ENCODE peak calls at places on chromosomes 16 and 17, in eight cellular contexts. L is fibroblast of the aortic adventitia, B is mucosa of descending colon, Z is GM04504, J is naive B cell, I is T-helper 17 cell, K is foreskin keratinocyte, H is IMR-90. U is an unnamed sample.

GRCh38 chr17:77117415-77117814 is 23.4 kb upstream of the SEC14L1 start:
- DNase-seq in L (peak; percentile 65), B (no peak), Z (no peak), I (no peak), J (no peak), K (no peak), H (no peak), U (no peak)

GRCh38 chr17:72772331-72772821 is 320.1 kb downstream of the SLC39A11 start:
- DNase-seq in J (no peak), I (no peak), K (no peak), B (no peak), H (no peak), Z (no peak), L (no peak), U (no peak)

GRCh38 chr16:85171004-85171808 is 58.9 kb upstream of the CIBAR2 start:
- DNase-seq in K (no peak), L (no peak), H (no peak), Z (no peak), I (no peak), B (no peak), J (no peak), U (no peak)

GRCh38 chr17:16879686-16880085 is 92.2 kb downstream of the TNFRSF13B start:
- DNase-seq in K (no peak), I (no peak), Z (no peak), B (no peak), H (no peak), J (no peak), L (no peak), U (no peak)

GRCh38 chr17:9968881-9969280 is 63.8 kb upstream of the RCVRN start:
- DNase-seq in K (no peak), L (no peak), Z (no peak), J (no peak), B (no peak), H (peak; percentile 91), I (no peak), U (peak; percentile 54)

GRCh38 chr17:45149669-45150603 is 1.7 kb downstream of the HEXIM1 start:
- DNase-seq in I (no peak), Z (peak; percentile 33), K (no peak), H (peak; percentile 51), B (peak; percentile 80), J (no peak), L (peak; percentile 61), U (peak; percentile 61)

GRCh38 chr17:68832140-68832871 is 122.9 kb downstream of the ABCA8 start:
- DNase-seq in Z (no peak), J (no peak), H (no peak), I (no peak), K (no peak), L (no peak), B (no peak), U (no peak)

GRCh38 chr16:88019847-88020512 is 68.7 kb downstream of the BANP start:
- DNase-seq in J (no peak), L (no peak), Z (no peak), I (no peak), K (no peak), B (no peak), H (no peak), U (no peak)

GRCh38 chr17:49522329-49522890 is 27.3 kb downstream of the NGFR start:
- DNase-seq in J (no peak), I (no peak), L (no peak), B (no peak), Z (no peak), H (no peak), K (no peak), U (no peak)

GRCh38 chr16:85334718-85335583 is 222.7 kb upstream of the CIBAR2 start:
- DNase-seq in I (no peak), Z (no peak), L (no peak), H (no peak), K (no peak), J (no peak), B (peak; percentile 92), U (no peak)

GRCh38 chr17:72789711-72790110 is 302.8 kb downstream of the SLC39A11 start:
- DNase-seq in Z (no peak), L (no peak), J (no peak), K (no peak), B (no peak), I (no peak), H (no peak), U (no peak)

GRCh38 chr17:3602499-3602898 is 6.7 kb downstream of the TRPV1 start:
- DNase-seq in L (peak; percentile 36), K (no peak), B (peak; percentile 27), I (no peak), H (peak; percentile 6), J (peak; percentile 1), Z (no peak), U (no peak)

GRCh38 chr17:63629627-63630026 is 7.4 kb downstream of the MAP3K3 start:
- DNase-seq in B (no peak), J (no peak), L (peak; percentile 20), Z (no peak), I (no peak), H (no peak), K (no peak), U (no peak)

GRCh38 chr17:36993227-36993626 is 44.5 kb downstream of the AATF start:
- DNase-seq in B (no peak), I (no peak), H (no peak), L (no peak), J (no peak), Z (no peak), K (no peak), U (no peak)

GRCh38 chr17:59725691-59726090 is 18.2 kb downstream of the VMP1 start:
- DNase-seq in K (no peak), Z (peak; percentile 10), L (peak; percentile 86), I (no peak), B (no peak), H (no peak), J (no peak), U (no peak)

GRCh38 chr17:1275962-1276736 is 3.3 kb upstream of the TRARG1 start:
- DNase-seq in L (peak; percentile 46), I (peak; percentile 63), J (peak; percentile 64), B (peak; percentile 76), K (no peak), Z (no peak), H (peak; percentile 27), U (peak; percentile 74)

GRCh38 chr17:34370997-34371395 is 8.0 kb upstream of the CCL1 start:
- DNase-seq in J (no peak), H (peak; percentile 12), Z (no peak), L (peak; percentile 58), K (peak; percentile 63), I (no peak), B (no peak), U (no peak)

GRCh38 chr17:47270946-47271705 is 17.5 kb downstream of the ITGB3 start:
- DNase-seq in K (no peak), B (no peak), H (no peak), L (no peak), J (no peak), I (no peak), Z (no peak), U (no peak)

GRCh38 chr17:9166678-9167077 is 145.4 kb downstream of the NTN1 start:
- DNase-seq in L (no peak), B (no peak), K (no peak), H (no peak), I (no peak), J (no peak), Z (no peak), U (no peak)

GRCh38 chr16:75483222-75483621 is 12.0 kb downstream of the CHST6 start:
- DNase-seq in J (no peak), L (no peak), I (no peak), H (peak; percentile 43), Z (no peak), B (no peak), K (peak; percentile 98), U (no peak)

GRCh38 chr16:23563186-23563585 is 5.7 kb downstream of the UBFD1 start:
- DNase-seq in I (no peak), Z (no peak), L (no peak), J (no peak), B (no peak), K (no peak), H (no peak), U (no peak)

GRCh38 chr16:6453742-6454141 is 878.9 kb upstream of the RBFOX1 start:
- DNase-seq in H (no peak), K (no peak), B (no peak), I (no peak), L (no peak), Z (no peak), J (no peak), U (no peak)

GRCh38 chr17:7552621-7553051 is 3.8 kb downstream of the TNFSF12 start:
- DNase-seq in I (no peak), H (no peak), K (no peak), J (peak; percentile 84), Z (no peak), B (no peak), L (no peak), U (peak; percentile 67)

GRCh38 chr17:82980632-82981031 is 98.8 kb upstream of the METRNL start:
- DNase-seq in H (no peak), K (no peak), J (no peak), Z (no peak), I (no peak), B (no peak), L (no peak), U (no peak)

GRCh38 chr16:57527610-57528360 is 8.6 kb downstream of the CCDC102A start:
- DNase-seq in H (no peak), Z (no peak), J (no peak), L (no peak), I (no peak), K (no peak), B (no peak), U (no peak)

GRCh38 chr17:39171933-39172332 is 6.0 kb upstream of the ARL5C start:
- DNase-seq in L (no peak), J (no peak), Z (no peak), K (no peak), I (no peak), H (no peak), B (no peak), U (no peak)

GRCh38 chr16:17887963-17888362 is 417.2 kb upstream of the XYLT1 start:
- DNase-seq in B (no peak), K (no peak), J (no peak), H (no peak), I (no peak), L (no peak), Z (no peak), U (no peak)

GRCh38 chr17:37642706-37643105 is 540 bp downstream of the DDX52 start:
- DNase-seq in I (no peak), K (peak; percentile 15), B (no peak), L (peak; percentile 48), H (peak; percentile 31), J (no peak), Z (no peak), U (no peak)

GRCh38 chr17:69501591-69502468 is 87.3 kb downstream of the MAP2K6 start:
- DNase-seq in L (peak; percentile 75), J (no peak), Z (peak; percentile 38), B (peak; percentile 40), I (no peak), K (peak; percentile 39), H (peak; percentile 90), U (no peak)

GRCh38 chr16:87686697-87687570 is 78.9 kb downstream of the KLHDC4 start:
- DNase-seq in I (no peak), Z (no peak), H (no peak), J (no peak), K (no peak), B (no peak), L (peak; percentile 35), U (no peak)

GRCh38 chr17:80187493-80187892 is 17.7 kb downstream of the CARD14 start:
- DNase-seq in B (peak; percentile 82), H (no peak), J (no peak), Z (peak; percentile 8), I (no peak), K (no peak), L (peak; percentile 67), U (no peak)

GRCh38 chr16:67445913-67446907 is 15.3 kb downstream of the HSD11B2 start:
- DNase-seq in J (no peak), B (peak; percentile 82), L (no peak), I (no peak), K (no peak), H (no peak), Z (no peak), U (no peak)

GRCh38 chr17:66178642-66179041 is 13.3 kb downstream of the CEP112 start:
- DNase-seq in Z (no peak), K (no peak), H (no peak), B (no peak), J (no peak), I (no peak), L (no peak), U (no peak)

GRCh38 chr17:80663783-80664206 is 119.2 kb downstream of the RPTOR start:
- DNase-seq in B (peak; percentile 24), K (no peak), H (peak; percentile 84), I (no peak), J (no peak), Z (peak; percentile 43), L (peak; percentile 75), U (no peak)

U was measured in natural killer cell treated with Interleukin-12 subunit alpha and Interleukin-12 subunit beta and Interleukin-15 and Interleukin-18, amount 100 ng/mL, for 72 hours.